ENCODE peak calls at places on chromosomes 1 and 21, in eight cellular contexts. G, B, W, X, D, L, T and S are unnamed samples.

GRCh38 chr1:81803423-81804103 is 2.8 kb downstream of the ADGRL2 start:
- DNase-seq in G (peak; percentile 25), B (peak; percentile 7), W (no peak), X (no peak), D (peak; percentile 13), L (no peak), T (no peak), S (no peak)

GRCh38 chr1:15343729-15344128 is 66.0 kb upstream of the EFHD2 start:
- DNase-seq in G (peak; percentile 50), B (no peak), W (no peak), X (peak; percentile 69), D (no peak), L (no peak), T (no peak), S (no peak)

GRCh38 chr1:77857557-77857956 is 30.9 kb upstream of the NEXN start:
- DNase-seq in G (peak; percentile 29), B (peak; percentile 26), W (no peak), X (no peak), D (no peak), L (no peak), T (no peak), S (no peak)

GRCh38 chr1:219528633-219529032 is 84.3 kb downstream of the ZC3H11B start:
- DNase-seq in G (no peak), B (no peak), W (no peak), X (no peak), D (no peak), L (no peak), T (no peak), S (no peak)

GRCh38 chr1:178052650-178053461 is 41.0 kb upstream of the RASAL2 start:
- DNase-seq in G (peak; percentile 67), B (no peak), W (no peak), X (no peak), D (no peak), L (no peak), T (no peak), S (no peak)

GRCh38 chr1:81801834-81802531 is 1.2 kb downstream of the ADGRL2 start:
- DNase-seq in G (peak; percentile 58), B (peak; percentile 62), W (no peak), X (peak; percentile 38), D (peak; percentile 57), L (no peak), T (no peak), S (no peak)

GRCh38 chr1:26693557-26694184 is 2.1 kb upstream of the ARID1A start:
- DNase-seq in G (no peak), B (no peak), W (no peak), X (no peak), D (no peak), L (no peak), T (no peak), S (no peak)

GRCh38 chr1:182003025-182003725 is 58.3 kb downstream of the ZNF648 start:
- DNase-seq in G (no peak), B (no peak), W (no peak), X (no peak), D (no peak), L (no peak), T (no peak), S (no peak)

GRCh38 chr21:45549670-45550463 is 7.6 kb upstream of the SLC19A1 start:
- DNase-seq in G (no peak), B (no peak), W (no peak), X (no peak), D (peak; percentile 61), L (no peak), T (no peak), S (no peak)

GRCh38 chr21:35204850-35205564 is 155.9 kb upstream of the RUNX1 start:
- DNase-seq in G (peak; percentile 97), B (peak; percentile 68), W (no peak), X (peak; percentile 86), D (peak; percentile 15), L (no peak), T (no peak), S (no peak)

GRCh38 chr1:192066202-192066601 is 92.1 kb upstream of the RGS18 start:
- DNase-seq in G (no peak), B (no peak), W (no peak), X (no peak), D (no peak), L (no peak), T (no peak), S (no peak)

GRCh38 chr21:41065539-41065938 is 102.4 kb upstream of the BACE2 start:
- DNase-seq in G (peak; percentile 30), B (no peak), W (no peak), X (no peak), D (no peak), L (no peak), T (no peak), S (no peak)

GRCh38 chr1:101088431-101088830 is 62.8 kb upstream of the DPH5 start:
- DNase-seq in G (peak; percentile 16), B (no peak), W (no peak), X (no peak), D (no peak), L (no peak), T (no peak), S (no peak)

GRCh38 chr1:25579947-25580309 is 36.5 kb downstream of the LDLRAP1 start:
- DNase-seq in G (no peak), B (no peak), W (no peak), X (no peak), D (no peak), L (no peak), T (no peak), S (no peak)